ENCODE peak calls at places on chromosome 13, in eight cellular contexts. D is transverse colon, H is heart right ventricle, Y is esophagus squamous epithelium, E is PC-9, C is thoracic aorta, I is Caco-2, K is suprapubic skin. W is an unnamed sample.

GRCh38 chr13:98440390-98441055 is 136.4 kb downstream of the STK24 start:
- DNase-seq in D (no peak), H (no peak), Y (no peak), E (no peak), C (no peak), I (no peak), K (no peak), W (no peak)

GRCh38 chr13:53250272-53250875 is 221.8 kb downstream of the OLFM4 start:
- DNase-seq in D (no peak), H (peak), Y (no peak), E (peak), C (no peak), I (no peak), K (no peak), W (peak)

GRCh38 chr13:79668353-79668752 is 187.4 kb downstream of the NDFIP2 start:
- DNase-seq in D (no peak), H (no peak), Y (no peak), E (no peak), C (no peak), I (no peak), K (no peak), W (no peak)

GRCh38 chr13:65036999-65037398 is 2193.1 kb downstream of the PCDH9 start:
- DNase-seq in D (no peak), H (no peak), Y (no peak), E (no peak), C (no peak), I (no peak), K (no peak), W (no peak)

GRCh38 chr13:114109646-114110045 is 22.8 kb downstream of the RASA3 start:
- DNase-seq in D (peak), H (no peak), Y (no peak), E (no peak), C (no peak), I (peak), K (peak), W (no peak)

GRCh38 chr13:48232420-48233096 is 448 bp upstream of the ITM2B start:
- DNase-seq in D (peak), H (peak), Y (no peak), E (peak), C (no peak), I (peak), K (peak), W (no peak)

GRCh38 chr13:37531054-37531453 is 67.5 kb downstream of the POSTN start:
- DNase-seq in D (no peak), H (no peak), Y (no peak), E (no peak), C (no peak), I (no peak), K (no peak), W (no peak)

GRCh38 chr13:102326381-102327118 is 75.3 kb downstream of the FGF14 start:
- DNase-seq in D (no peak), H (no peak), Y (no peak), E (no peak), C (no peak), I (no peak), K (no peak), W (no peak)

GRCh38 chr13:111614009-111614408 is 293.6 kb downstream of the TEX29 start:
- DNase-seq in D (no peak), H (no peak), Y (no peak), E (no peak), C (no peak), I (no peak), K (no peak), W (no peak)

GRCh38 chr13:53778937-53779336 is 750.3 kb downstream of the OLFM4 start:
- DNase-seq in D (no peak), H (no peak), Y (no peak), E (no peak), C (no peak), I (no peak), K (no peak), W (no peak)

GRCh38 chr13:54226866-54227265 is 1198.3 kb downstream of the OLFM4 start:
- DNase-seq in D (no peak), H (no peak), Y (no peak), E (no peak), C (no peak), I (no peak), K (no peak), W (no peak)

GRCh38 chr13:20713751-20714150 is 10.3 kb downstream of the IL17D start:
- DNase-seq in D (no peak), H (no peak), Y (no peak), E (no peak), C (no peak), I (no peak), K (no peak), W (no peak)

GRCh38 chr13:72384879-72385278 is 342.6 kb downstream of the MZT1 start:
- DNase-seq in D (no peak), H (no peak), Y (no peak), E (peak), C (no peak), I (no peak), K (no peak), W (no peak)

GRCh38 chr13:59494560-59494970 is 669.2 kb downstream of the DIAPH3 start:
- DNase-seq in D (no peak), H (peak), Y (no peak), E (no peak), C (no peak), I (no peak), K (no peak), W (peak)

GRCh38 chr13:38398810-38399493 is 49.3 kb downstream of the UFM1 start:
- DNase-seq in D (no peak), H (no peak), Y (no peak), E (no peak), C (no peak), I (no peak), K (no peak), W (no peak)

GRCh38 chr13:98496239-98496668 is 80.7 kb downstream of the STK24 start:
- DNase-seq in D (peak), H (no peak), Y (no peak), E (no peak), C (no peak), I (no peak), K (peak), W (no peak)

GRCh38 chr13:67120872-67121531 is 109.1 kb downstream of the PCDH9 start:
- DNase-seq in D (no peak), H (no peak), Y (no peak), E (no peak), C (no peak), I (no peak), K (no peak), W (no peak)

GRCh38 chr13:105465251-105465650 is 1070.2 kb downstream of the EFNB2 start:
- DNase-seq in D (no peak), H (no peak), Y (no peak), E (no peak), C (no peak), I (no peak), K (no peak), W (no peak)

GRCh38 chr13:99724633-99725517 is 223.6 kb downstream of the TM9SF2 start:
- DNase-seq in D (no peak), H (no peak), Y (no peak), E (no peak), C (no peak), I (no peak), K (no peak), W (no peak)

GRCh38 chr13:113792821-113793717 is 34.0 kb downstream of the TMEM255B start:
- DNase-seq in D (peak), H (no peak), Y (no peak), E (no peak), C (no peak), I (peak), K (no peak), W (no peak)

GRCh38 chr13:100240109-100240779 is 151.4 kb downstream of the PCCA start:
- DNase-seq in D (no peak), H (no peak), Y (no peak), E (no peak), C (no peak), I (no peak), K (no peak), W (no peak)

GRCh38 chr13:112651750-112652511 is 37.9 kb upstream of the ATP11A start:
- DNase-seq in D (no peak), H (no peak), Y (no peak), E (no peak), C (no peak), I (no peak), K (no peak), W (no peak)

GRCh38 chr13:114019367-114019766 is 45.5 kb upstream of the C13orf46 start:
- DNase-seq in D (no peak), H (no peak), Y (no peak), E (no peak), C (no peak), I (no peak), K (no peak), W (no peak)

GRCh38 chr13:25806304-25806974 is 245.4 kb downstream of the SHISA2 start:
- DNase-seq in D (no peak), H (no peak), Y (no peak), E (no peak), C (no peak), I (no peak), K (no peak), W (peak)

GRCh38 chr13:45219938-45220375 is 19.1 kb upstream of the KCTD4 start:
- DNase-seq in D (no peak), H (no peak), Y (no peak), E (peak), C (no peak), I (no peak), K (no peak), W (no peak)

GRCh38 chr13:23323946-23324709 is 109.4 kb downstream of the SACS start:
- DNase-seq in D (no peak), H (no peak), Y (no peak), E (no peak), C (no peak), I (no peak), K (no peak), W (no peak)

GRCh38 chr13:67192751-67193150 is 37.4 kb downstream of the PCDH9 start:
- DNase-seq in D (no peak), H (no peak), Y (no peak), E (no peak), C (no peak), I (no peak), K (no peak), W (no peak)

GRCh38 chr13:49791753-49792549 is 531 bp downstream of the KPNA3 start:
- DNase-seq in D (peak), H (peak), Y (no peak), E (peak), C (no peak), I (peak), K (peak), W (no peak)

GRCh38 chr13:101127741-101128353 is 288.5 kb downstream of the NALCN start:
- DNase-seq in D (no peak), H (no peak), Y (no peak), E (peak), C (no peak), I (no peak), K (no peak), W (peak)

GRCh38 chr13:113616991-113617749 is 32.6 kb downstream of the TFDP1 start:
- DNase-seq in D (no peak), H (no peak), Y (no peak), E (peak), C (no peak), I (no peak), K (no peak), W (peak)

GRCh38 chr13:29619995-29620394 is 24.5 kb upstream of the SLC7A1 start:
- DNase-seq in D (no peak), H (no peak), Y (no peak), E (no peak), C (no peak), I (no peak), K (no peak), W (peak)

GRCh38 chr13:113970810-113971470 is 2.9 kb downstream of the C13orf46 start:
- DNase-seq in D (peak), H (peak), Y (no peak), E (peak), C (peak), I (no peak), K (peak), W (peak)

GRCh38 chr13:64925727-64926126 is 2304.4 kb downstream of the PCDH9 start:
- DNase-seq in D (no peak), H (no peak), Y (no peak), E (no peak), C (no peak), I (no peak), K (no peak), W (no peak)

GRCh38 chr13:98549728-98550317 is 27.1 kb downstream of the STK24 start:
- DNase-seq in D (no peak), H (no peak), Y (no peak), E (no peak), C (no peak), I (no peak), K (no peak), W (no peak)

GRCh38 chr13:23180711-23181110 is at the start of gene SGCG:
- DNase-seq in D (no peak), H (peak), Y (no peak), E (no peak), C (no peak), I (no peak), K (no peak), W (no peak)

DNA sequence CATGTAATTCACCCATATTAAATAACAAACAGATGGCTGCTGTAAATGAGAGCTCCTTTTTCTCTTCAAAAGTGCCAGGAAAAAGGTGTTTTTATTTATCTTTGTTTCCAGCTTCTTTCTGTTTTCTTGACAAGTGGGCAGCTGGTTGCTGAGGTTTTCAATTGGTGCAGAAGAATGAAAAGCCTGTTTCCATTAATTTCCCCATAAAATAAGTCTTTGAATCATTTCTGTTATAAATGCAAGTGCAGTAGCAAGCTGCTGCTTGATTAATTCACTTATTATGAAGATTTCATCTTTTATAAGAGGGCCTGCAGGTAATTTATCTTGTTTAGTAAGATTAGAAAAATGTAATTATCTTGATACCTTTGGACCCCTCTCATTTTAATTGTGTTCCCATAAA is 676.3 kb upstream of the KLHL1 start:
- DNase-seq in D (no peak), H (no peak), Y (no peak), E (no peak), C (no peak), I (no peak), K (no peak), W (no peak)
- H3K4me3 ChIP-seq in D (no peak), H (no peak), Y (no peak), E (no peak), C (no peak), I (no peak), K (no peak), W (no peak)

DNA sequence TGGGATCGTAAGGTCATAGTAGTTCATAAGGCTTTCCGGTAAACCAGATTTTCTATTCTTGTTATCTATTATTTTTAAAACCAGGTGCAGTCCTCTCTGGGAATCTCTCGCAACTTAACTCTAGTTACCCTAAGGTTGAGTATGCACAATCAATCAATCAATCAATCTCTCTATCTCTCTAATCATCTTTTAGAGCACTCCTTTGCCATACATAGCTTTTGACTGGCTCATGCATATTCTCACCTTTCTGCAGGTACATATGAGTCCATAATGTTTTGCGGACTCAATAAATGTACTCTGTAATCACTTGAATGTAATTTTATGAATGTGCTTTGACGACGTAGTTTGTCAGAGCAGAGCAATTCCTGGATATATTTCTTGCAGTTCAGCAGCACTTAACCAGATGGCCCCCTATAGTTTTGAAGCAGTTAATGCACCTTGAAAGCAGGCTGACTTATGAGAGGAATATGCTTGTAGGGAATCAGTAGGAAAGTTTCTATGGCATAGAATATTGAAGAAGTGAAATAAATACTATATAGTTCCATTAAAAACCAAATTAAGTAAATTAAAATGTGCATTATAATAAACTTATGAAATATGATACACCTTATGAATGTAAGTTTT is 524.7 kb downstream of the GPC5 start:
- DNase-seq in D (no peak), H (no peak), Y (no peak), E (no peak), C (no peak), I (no peak), K (no peak), W (no peak)
- TF ChIP-seq CTCF in D (no peak), H (no peak), Y (no peak), E (peak), C (no peak), I (peak), K (no peak), W (peak)

DNA sequence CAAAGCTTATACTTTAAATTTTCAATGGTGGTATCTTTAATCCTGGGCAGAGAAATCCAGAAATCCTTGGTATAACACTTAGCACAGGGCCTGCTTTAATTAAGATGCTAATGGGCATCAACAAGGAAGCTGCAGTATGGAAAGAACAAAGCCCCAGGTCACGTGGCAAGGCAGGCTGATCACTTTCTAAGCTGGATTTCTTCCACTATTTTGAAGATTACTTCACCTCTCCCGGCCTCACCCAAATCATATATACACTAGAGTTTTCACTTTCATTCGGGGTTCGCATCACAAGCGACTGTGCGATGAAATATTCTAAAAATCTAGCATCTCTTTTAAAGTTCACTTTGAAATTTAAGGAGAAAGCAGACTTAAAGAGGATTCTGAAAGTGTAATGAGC is 71.8 kb downstream of the STARD13 start:
- DNase-seq in D (no peak), H (no peak), Y (no peak), E (no peak), C (no peak), I (no peak), K (no peak), W (no peak)
- H3K4me3 ChIP-seq in D (no peak), H (no peak), Y (peak), E (no peak), C (peak), I (no peak), K (peak), W (no peak)

DNA sequence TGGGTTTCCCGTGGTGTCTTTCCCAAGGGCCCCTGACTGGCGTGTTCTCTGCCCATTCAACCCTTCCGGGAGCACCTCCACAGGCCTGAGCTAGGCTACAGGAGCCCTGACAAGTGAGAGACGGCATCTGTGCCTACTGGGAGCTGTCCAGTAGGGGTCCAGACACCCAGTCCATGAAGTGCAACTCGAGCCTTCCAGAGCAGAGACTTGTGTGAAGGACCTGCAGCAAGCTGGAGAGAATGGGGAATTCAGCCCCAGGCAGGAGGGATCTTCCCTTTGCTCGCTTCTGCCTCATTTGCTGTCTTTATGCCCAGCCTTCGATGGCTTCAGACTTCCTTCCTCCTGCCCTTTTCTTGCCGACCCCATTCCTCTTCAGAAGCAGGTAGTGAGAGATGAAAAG is 327.4 kb downstream of the FGF9 start:
- DNase-seq in D (no peak), H (no peak), Y (no peak), E (no peak), C (no peak), I (no peak), K (no peak), W (no peak)
- TF ChIP-seq CTCF in D (no peak), H (no peak), Y (no peak), E (no peak), C (no peak), I (no peak), K (no peak), W (no peak)

DNA sequence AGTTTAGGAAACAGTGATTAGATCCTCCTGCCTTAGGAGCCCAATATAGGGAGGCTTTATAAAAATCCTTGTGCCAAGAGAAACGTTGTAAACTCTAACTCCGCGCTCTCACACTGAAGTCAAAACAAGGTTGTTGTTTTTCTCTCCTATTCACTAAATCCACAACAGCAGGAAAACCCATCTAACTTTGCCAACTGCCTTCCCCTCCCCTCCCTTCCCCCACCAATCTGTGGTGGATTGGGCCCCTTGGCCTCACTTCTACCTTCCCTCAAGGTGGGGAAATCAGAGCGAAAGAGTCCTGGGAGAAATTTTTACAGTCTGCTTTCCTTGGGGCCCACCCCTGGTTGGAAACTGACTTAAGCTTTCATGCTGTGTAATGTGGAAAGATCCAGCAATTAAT is 1.4 kb downstream of the DHRS12 start:
- DNase-seq in D (no peak), H (no peak), Y (no peak), E (no peak), C (no peak), I (no peak), K (no peak), W (no peak)
- H3K4me3 ChIP-seq in D (no peak), H (peak), Y (peak), E (no peak), C (peak), I (peak), K (peak), W (no peak)

DNA sequence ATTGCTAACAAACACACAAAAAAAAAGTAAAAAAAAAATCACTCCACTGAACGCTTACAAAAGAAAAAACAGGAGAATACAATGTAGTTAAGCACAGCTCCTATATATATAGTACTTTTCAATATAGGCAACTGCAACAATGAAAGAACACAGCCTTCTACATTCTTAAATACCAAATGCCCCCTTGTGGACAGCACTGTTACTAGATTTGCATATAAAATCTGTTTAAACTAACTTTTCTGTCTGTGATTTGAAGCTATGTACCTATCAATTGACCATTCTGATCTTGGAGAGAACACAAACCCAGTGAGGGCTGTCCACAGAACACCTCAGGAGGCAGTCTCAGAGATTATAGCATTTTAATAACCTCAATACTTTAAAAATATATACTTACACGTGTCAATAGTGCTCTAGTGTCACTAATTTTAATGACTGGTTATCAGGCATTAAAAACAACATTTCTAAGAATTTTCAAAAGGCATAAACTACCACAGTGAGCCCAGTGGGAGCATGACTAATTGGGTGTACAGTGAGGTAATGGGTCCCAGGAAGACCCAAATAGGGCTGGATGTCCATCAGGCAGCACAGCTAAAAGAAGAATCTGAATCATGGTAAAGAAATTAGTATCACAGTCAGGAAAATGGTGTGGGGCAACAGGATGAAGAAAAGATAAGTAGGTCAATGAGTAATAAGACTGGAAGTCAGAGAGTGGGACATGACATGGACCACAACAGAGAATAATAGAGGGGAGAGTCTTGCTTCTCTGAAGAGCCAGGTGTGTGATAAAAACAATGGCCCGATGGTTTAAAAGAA is 22.2 kb downstream of the CCDC169 start:
- DNase-seq in D (no peak), H (peak), Y (no peak), E (no peak), C (no peak), I (no peak), K (no peak), W (peak)
- TF ChIP-seq CTCF in D (peak), H (peak), Y (peak), E (peak), C (peak), I (peak), K (peak), W (peak)